ENCODE peak calls at places on chromosomes 6 and 20, in five cellular contexts. One of them, this sample, is unnamed.

GRCh38 chr6:157521665-157522335 is 140.8 kb downstream of the ZDHHC14 start:
- DNase-seq in ACHN: no peak
- DNase-seq in stimulated activated CD4-positive, alpha-beta T cell treated with anti-CD3 and anti-CD28 coated beads, Interleukin-4, amount 100 ng/mL, for 48 hours: no peak
- DNase-seq in AG10803: peak
- DNase-seq in HCT116: no peak
- DNase-seq in this sample: no peak

GRCh38 chr6:146857180-146857959 is 258.6 kb downstream of the ADGB start:
- DNase-seq in ACHN: peak
- DNase-seq in stimulated activated CD4-positive, alpha-beta T cell treated with anti-CD3 and anti-CD28 coated beads, Interleukin-4, amount 100 ng/mL, for 48 hours: peak
- DNase-seq in AG10803: peak
- DNase-seq in HCT116: peak
- DNase-seq in this sample: peak

GRCh38 chr6:15507221-15507620 is 155.6 kb downstream of the DTNBP1 start:
- DNase-seq in ACHN: no peak
- DNase-seq in stimulated activated CD4-positive, alpha-beta T cell treated with anti-CD3 and anti-CD28 coated beads, Interleukin-4, amount 100 ng/mL, for 48 hours: no peak
- DNase-seq in AG10803: no peak
- DNase-seq in HCT116: no peak
- DNase-seq in this sample: no peak

GRCh38 chr6:165988757-165989456 is 178.7 kb downstream of the TBXT start:
- DNase-seq in ACHN: no peak
- DNase-seq in stimulated activated CD4-positive, alpha-beta T cell treated with anti-CD3 and anti-CD28 coated beads, Interleukin-4, amount 100 ng/mL, for 48 hours: no peak
- DNase-seq in AG10803: no peak
- DNase-seq in HCT116: no peak
- DNase-seq in this sample: no peak

GRCh38 chr6:115969930-115970273 is 90.8 kb downstream of the FRK start:
- DNase-seq in ACHN: no peak
- DNase-seq in stimulated activated CD4-positive, alpha-beta T cell treated with anti-CD3 and anti-CD28 coated beads, Interleukin-4, amount 100 ng/mL, for 48 hours: no peak
- DNase-seq in AG10803: peak
- DNase-seq in HCT116: no peak
- DNase-seq in this sample: no peak

GRCh38 chr6:89120371-89120770 is 2.5 kb upstream of the SRSF12 start:
- DNase-seq in ACHN: peak
- DNase-seq in stimulated activated CD4-positive, alpha-beta T cell treated with anti-CD3 and anti-CD28 coated beads, Interleukin-4, amount 100 ng/mL, for 48 hours: no peak
- DNase-seq in AG10803: no peak
- DNase-seq in HCT116: no peak
- DNase-seq in this sample: no peak

GRCh38 chr6:161393292-161393691 is 119.4 kb upstream of the AGPAT4 start:
- DNase-seq in ACHN: no peak
- DNase-seq in stimulated activated CD4-positive, alpha-beta T cell treated with anti-CD3 and anti-CD28 coated beads, Interleukin-4, amount 100 ng/mL, for 48 hours: no peak
- DNase-seq in AG10803: no peak
- DNase-seq in HCT116: no peak
- DNase-seq in this sample: no peak

GRCh38 chr6:23568292-23568691 is 557.7 kb upstream of the NRSN1 start:
- DNase-seq in ACHN: no peak
- DNase-seq in stimulated activated CD4-positive, alpha-beta T cell treated with anti-CD3 and anti-CD28 coated beads, Interleukin-4, amount 100 ng/mL, for 48 hours: no peak
- DNase-seq in AG10803: no peak
- DNase-seq in HCT116: no peak
- DNase-seq in this sample: no peak

GRCh38 chr6:89927788-89928565 is 33.7 kb downstream of the GJA10 start:
- DNase-seq in ACHN: no peak
- DNase-seq in stimulated activated CD4-positive, alpha-beta T cell treated with anti-CD3 and anti-CD28 coated beads, Interleukin-4, amount 100 ng/mL, for 48 hours: no peak
- DNase-seq in AG10803: no peak
- DNase-seq in HCT116: no peak
- DNase-seq in this sample: no peak

GRCh38 chr20:16621435-16622141 is 48.3 kb upstream of the KIF16B start:
- DNase-seq in ACHN: no peak
- DNase-seq in stimulated activated CD4-positive, alpha-beta T cell treated with anti-CD3 and anti-CD28 coated beads, Interleukin-4, amount 100 ng/mL, for 48 hours: no peak
- DNase-seq in AG10803: no peak
- DNase-seq in HCT116: no peak
- DNase-seq in this sample: no peak

GRCh38 chr6:109239192-109239917 is 142.9 kb downstream of the CD164 start:
- DNase-seq in ACHN: no peak
- DNase-seq in stimulated activated CD4-positive, alpha-beta T cell treated with anti-CD3 and anti-CD28 coated beads, Interleukin-4, amount 100 ng/mL, for 48 hours: no peak
- DNase-seq in AG10803: no peak
- DNase-seq in HCT116: no peak
- DNase-seq in this sample: no peak

GRCh38 chr20:49433387-49433786 is 49.1 kb downstream of the KCNB1 start:
- DNase-seq in ACHN: no peak
- DNase-seq in stimulated activated CD4-positive, alpha-beta T cell treated with anti-CD3 and anti-CD28 coated beads, Interleukin-4, amount 100 ng/mL, for 48 hours: no peak
- DNase-seq in AG10803: no peak
- DNase-seq in HCT116: no peak
- DNase-seq in this sample: no peak

GRCh38 chr20:61727761-61728160 is 337.9 kb downstream of the TAF4 start:
- DNase-seq in ACHN: no peak
- DNase-seq in stimulated activated CD4-positive, alpha-beta T cell treated with anti-CD3 and anti-CD28 coated beads, Interleukin-4, amount 100 ng/mL, for 48 hours: no peak
- DNase-seq in AG10803: no peak
- DNase-seq in HCT116: no peak
- DNase-seq in this sample: no peak

GRCh38 chr20:47487175-47487917 is 14.3 kb upstream of the NCOA3 start:
- DNase-seq in ACHN: no peak
- DNase-seq in stimulated activated CD4-positive, alpha-beta T cell treated with anti-CD3 and anti-CD28 coated beads, Interleukin-4, amount 100 ng/mL, for 48 hours: peak
- DNase-seq in AG10803: no peak
- DNase-seq in HCT116: no peak
- DNase-seq in this sample: no peak

GRCh38 chr6:13281630-13282156 is 46.6 kb downstream of the TBC1D7 start:
- DNase-seq in ACHN: no peak
- DNase-seq in stimulated activated CD4-positive, alpha-beta T cell treated with anti-CD3 and anti-CD28 coated beads, Interleukin-4, amount 100 ng/mL, for 48 hours: no peak
- DNase-seq in AG10803: peak
- DNase-seq in HCT116: no peak
- DNase-seq in this sample: no peak

GRCh38 chr20:63359164-63359934 is 1.8 kb downstream of the CHRNA4 start:
- DNase-seq in ACHN: no peak
- DNase-seq in stimulated activated CD4-positive, alpha-beta T cell treated with anti-CD3 and anti-CD28 coated beads, Interleukin-4, amount 100 ng/mL, for 48 hours: no peak
- DNase-seq in AG10803: no peak
- DNase-seq in HCT116: no peak
- DNase-seq in this sample: no peak

GRCh38 chr6:30743099-30744053 is 889 bp upstream of the FLOT1 start:
- DNase-seq in ACHN: peak
- DNase-seq in stimulated activated CD4-positive, alpha-beta T cell treated with anti-CD3 and anti-CD28 coated beads, Interleukin-4, amount 100 ng/mL, for 48 hours: no peak
- DNase-seq in AG10803: no peak
- DNase-seq in HCT116: no peak
- DNase-seq in this sample: no peak

GRCh38 chr6:35489995-35490791 is 6.7 kb downstream of the TEAD3 start:
- DNase-seq in ACHN: no peak
- DNase-seq in stimulated activated CD4-positive, alpha-beta T cell treated with anti-CD3 and anti-CD28 coated beads, Interleukin-4, amount 100 ng/mL, for 48 hours: no peak
- DNase-seq in AG10803: peak
- DNase-seq in HCT116: no peak
- DNase-seq in this sample: no peak

GRCh38 chr20:24314053-24314452 is 155.4 kb upstream of the SYNDIG1 start:
- DNase-seq in ACHN: no peak
- DNase-seq in stimulated activated CD4-positive, alpha-beta T cell treated with anti-CD3 and anti-CD28 coated beads, Interleukin-4, amount 100 ng/mL, for 48 hours: no peak
- DNase-seq in AG10803: no peak
- DNase-seq in HCT116: no peak
- DNase-seq in this sample: no peak